ENCODE peak calls at places on chromosomes 5 and 9, in five cellular contexts. E, U, G, Z and I are unnamed samples.
A peak's percentile ranks its signal among the peaks of the same experiment; 100 is the strongest.

GRCh38 chr9:135524130-135524861 is 3.1 kb downstream of the LCN1 start:
- DNase-seq in U (no peak), Z (no peak), G (no peak), E (no peak), I (no peak)

GRCh38 chr5:9059920-9060691 is 485.8 kb downstream of the SEMA5A start:
- DNase-seq in Z (no peak), E (no peak), G (no peak), U (no peak), I (no peak)

GRCh38 chr9:129497064-129497836 is 123.7 kb downstream of the C9orf50 start:
- DNase-seq in Z (no peak), U (no peak), G (peak; percentile 87), E (peak; percentile 8), I (no peak)

GRCh38 chr5:109105631-109106267 is 304.0 kb downstream of the PJA2 start:
- DNase-seq in G (peak; percentile 49), U (no peak), E (no peak), Z (no peak), I (no peak)

GRCh38 chr9:132908635-132909034 is 29.9 kb downstream of the SPACA9 start:
- DNase-seq in U (no peak), Z (no peak), G (no peak), E (no peak), I (no peak)

GRCh38 chr5:53923969-53924876 is 363.8 kb downstream of the NDUFS4 start:
- DNase-seq in G (no peak), Z (no peak), E (no peak), U (no peak), I (no peak)

GRCh38 chr9:118529210-118529609 is 825.0 kb downstream of the TLR4 start:
- DNase-seq in U (no peak), E (no peak), G (no peak), Z (no peak), I (no peak)

GRCh38 chr5:138110266-138110963 is 26.6 kb downstream of the WNT8A start:
- DNase-seq in U (no peak), E (no peak), G (no peak), Z (no peak), I (no peak)

DNA sequence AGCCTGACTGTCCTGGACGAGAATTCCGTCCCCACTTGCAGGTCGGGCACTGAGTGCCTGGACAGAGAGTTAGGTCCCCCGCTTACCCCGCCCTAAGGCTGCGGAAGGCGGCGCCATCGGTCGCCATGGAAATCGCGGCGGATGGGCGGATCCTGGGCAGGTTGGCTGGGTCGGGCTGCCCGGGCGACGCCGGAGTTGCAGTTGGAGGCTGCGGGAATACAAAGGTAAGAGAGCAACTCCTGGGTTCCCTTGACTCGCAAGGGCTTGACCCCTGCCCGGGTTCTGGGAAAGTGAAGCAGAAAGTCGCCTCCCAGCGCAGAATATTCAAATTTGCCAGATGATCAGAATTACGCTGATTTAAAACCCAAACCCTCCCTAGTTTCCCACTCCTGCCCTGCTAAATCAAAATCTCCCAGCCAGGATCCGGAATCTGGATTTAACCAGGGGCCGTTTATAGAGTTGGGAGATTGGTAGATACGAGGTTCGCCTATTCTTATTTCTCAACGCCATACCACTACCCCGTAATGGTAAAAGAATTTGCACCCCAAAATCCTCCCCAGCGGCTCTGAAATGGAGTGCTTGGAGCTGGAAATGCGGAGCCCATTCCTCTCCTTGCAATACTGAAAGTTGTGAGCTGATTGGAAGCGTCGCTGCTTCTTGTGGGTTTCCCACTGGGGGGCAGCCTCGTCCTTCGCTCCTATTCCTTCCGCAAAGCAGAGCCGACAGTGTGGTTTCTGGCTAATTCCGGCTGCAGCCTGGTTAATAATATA is 156.4 kb upstream of the RASEF start:
- DNase-seq in Z (peak; percentile 77), U (peak; percentile 47), G (peak; percentile 84), E (peak; percentile 23), I (peak; percentile 89)
- TF ChIP-seq JUND in Z (no peak), U (no peak), G (no peak), E (no peak), I (no peak)

GRCh38 chr9:29802454-29802853 is 2229.2 kb upstream of the C9orf72 start:
- DNase-seq in Z (no peak), U (no peak), G (no peak), E (no peak), I (no peak)

GRCh38 chr9:29806941-29807625 is 2233.8 kb upstream of the C9orf72 start:
- DNase-seq in G (no peak), U (no peak), E (no peak), Z (no peak), I (no peak)
- TF ChIP-seq JUND in G (peak; percentile 45), U (no peak), E (no peak), Z (no peak), I (no peak)

GRCh38 chr5:154595662-154596061 is 117.6 kb upstream of the HAND1 start:
- DNase-seq in E (no peak), U (no peak), G (no peak), Z (no peak), I (no peak)
- TF ChIP-seq JUND in E (no peak), U (no peak), G (no peak), Z (no peak), I (no peak)

GRCh38 chr9:122318284-122318683 is 52.5 kb upstream of the PTGS1 start:
- DNase-seq in G (no peak), U (no peak), Z (no peak), E (no peak), I (no peak)
- TF ChIP-seq JUND in G (no peak), U (no peak), Z (no peak), E (no peak), I (no peak)

DNA sequence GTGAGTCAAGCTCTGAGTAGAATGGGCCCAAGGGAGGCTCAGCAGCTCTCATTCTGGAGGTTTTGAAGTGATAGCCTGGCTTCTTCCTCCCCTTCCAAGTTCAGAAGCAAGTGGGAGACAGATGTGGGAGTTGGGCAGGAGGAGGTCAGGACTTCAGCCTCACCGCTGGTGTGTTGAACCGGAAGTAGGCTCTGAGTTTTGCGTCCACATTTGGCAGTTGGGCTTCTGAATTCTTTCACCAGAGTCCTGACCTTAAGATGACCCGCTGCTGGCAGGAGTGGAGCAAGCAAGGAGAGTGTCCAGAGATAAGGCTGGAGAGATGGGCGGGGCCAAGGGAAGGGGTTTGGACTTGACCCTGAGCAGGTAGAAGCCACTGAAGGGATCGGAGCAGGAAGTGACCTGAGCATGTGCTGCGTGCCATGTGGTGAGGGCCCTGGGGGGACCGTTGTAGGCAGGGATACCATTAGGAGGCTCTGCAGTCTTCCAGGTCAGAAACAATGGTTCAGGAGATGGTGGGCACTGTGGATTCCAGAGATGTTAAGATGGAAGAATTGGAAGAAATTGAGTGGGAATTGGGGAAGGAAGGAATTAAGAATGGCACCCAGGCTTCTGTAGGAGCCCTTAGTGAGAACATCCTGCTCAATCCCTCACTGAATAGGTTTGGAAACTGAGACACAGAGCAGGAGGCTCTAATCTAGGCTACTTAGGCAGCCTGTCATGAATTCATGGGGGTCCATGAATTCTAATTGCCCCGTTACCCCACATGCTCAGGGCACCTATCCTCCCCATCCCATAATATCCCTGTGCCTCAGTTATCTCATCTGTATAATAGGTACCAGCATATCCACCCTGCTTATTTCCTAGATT is 25.9 kb downstream of the GALNT12 start:
- DNase-seq in G (no peak), Z (no peak), E (peak; percentile 99), U (no peak), I (no peak)
- TF ChIP-seq JUND in G (no peak), Z (no peak), E (peak; percentile 77), U (no peak), I (no peak)

GRCh38 chr9:36486454-36486932 is 86.2 kb upstream of the MELK start:
- DNase-seq in G (no peak), E (peak; percentile 36), Z (no peak), U (no peak), I (no peak)
- TF ChIP-seq JUND in G (no peak), E (no peak), Z (no peak), U (no peak), I (no peak)

GRCh38 chr5:135206862-135207261 is 172.8 kb upstream of the PITX1 start:
- DNase-seq in Z (no peak), U (no peak), E (no peak), G (no peak), I (no peak)

GRCh38 chr5:135204151-135204600 is 170.1 kb upstream of the PITX1 start:
- DNase-seq in G (peak; percentile 44), U (no peak), E (peak; percentile 38), Z (peak; percentile 38), I (no peak)

GRCh38 chr5:135203593-135204036 is 169.6 kb upstream of the PITX1 start:
- DNase-seq in E (peak; percentile 69), G (no peak), Z (peak; percentile 45), U (no peak), I (no peak)

GRCh38 chr5:135207866-135208265 is 173.8 kb upstream of the PITX1 start:
- DNase-seq in E (no peak), U (no peak), G (no peak), Z (no peak), I (no peak)

DNA sequence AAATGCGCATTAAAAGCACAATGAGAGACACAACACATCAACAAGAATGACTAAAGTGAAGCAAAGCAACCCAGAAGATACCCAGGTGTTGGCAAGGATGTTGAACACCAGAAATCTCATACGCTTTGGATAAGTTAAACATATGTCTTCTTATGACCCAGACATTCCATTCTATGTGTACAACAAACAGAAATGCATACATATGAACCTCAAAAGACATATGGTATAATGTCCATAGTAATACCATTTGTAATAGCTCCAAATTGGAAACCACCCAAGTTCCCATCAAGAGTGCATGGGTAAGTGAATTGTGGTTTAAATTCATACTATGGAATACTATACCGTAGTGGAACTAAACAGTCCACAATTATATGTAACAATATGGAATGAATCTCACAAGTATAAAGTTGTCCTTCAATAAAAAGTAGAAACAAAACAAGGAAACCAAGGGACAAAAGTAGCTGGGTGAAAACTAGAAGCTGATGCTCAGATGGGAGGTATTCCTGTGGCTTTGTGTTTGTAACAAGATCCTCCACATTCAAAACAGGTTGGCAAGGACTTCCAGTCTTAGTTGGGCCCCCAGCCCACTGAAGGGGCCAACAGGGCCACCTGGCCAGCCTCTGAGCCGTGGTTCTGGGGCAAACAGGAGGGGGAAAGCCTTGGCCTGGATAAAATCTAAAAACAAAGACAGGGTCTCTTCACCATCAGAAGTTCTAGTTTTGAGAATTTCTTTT is 171.8 kb upstream of the PITX1 start:
- DNase-seq in Z (no peak), U (no peak), E (no peak), G (no peak), I (no peak)
- TF ChIP-seq JUND in Z (no peak), U (no peak), E (no peak), G (no peak), I (no peak)